ENCODE peak calls at places on chromosomes 3 and 15, in ten cellular contexts. X, A, J, K, V, W, R, D, C and B are unnamed samples.
A peak's percentile ranks its signal among the peaks of the same experiment; 100 is the strongest.

GRCh38 chr3:129313415-129313982 is 34.8 kb downstream of the HMCES start:
- DNase-seq in A (no peak), V (no peak), X (peak; percentile 61), D (no peak), R (no peak), W (no peak), C (no peak), K (no peak), J (no peak), B (no peak)

GRCh38 chr15:77909131-77909940 is 168.2 kb downstream of the TBC1D2B start:
- DNase-seq in V (no peak), X (peak; percentile 53), D (no peak), J (no peak), C (peak; percentile 63), R (no peak), A (no peak), W (no peak), K (no peak), B (no peak)

GRCh38 chr3:70049761-70050160 is 50.2 kb downstream of the SAMMSON start:
- DNase-seq in V (peak; percentile 23), X (no peak), K (no peak), D (no peak), A (no peak), C (no peak), W (no peak), J (no peak), R (peak; percentile 28), B (no peak)

GRCh38 chr3:190526787-190527767 is 13.2 kb downstream of the IL1RAP start:
- DNase-seq in C (no peak), X (no peak), A (no peak), V (no peak), R (no peak), J (no peak), K (no peak), W (no peak), D (no peak), B (no peak)

GRCh38 chr15:60649845-60650548 is 171.1 kb upstream of the ICE2 start:
- DNase-seq in X (no peak), R (no peak), D (no peak), V (peak; percentile 74), A (no peak), W (no peak), J (no peak), C (no peak), K (no peak), B (no peak)

GRCh38 chr3:64667138-64667537 is 20.7 kb downstream of the ADAMTS9 start:
- DNase-seq in V (no peak), W (no peak), K (no peak), A (no peak), D (no peak), C (no peak), X (no peak), J (no peak), R (no peak), B (no peak)

GRCh38 chr3:29067014-29067413 is 213.9 kb upstream of the RBMS3 start:
- DNase-seq in C (no peak), X (no peak), V (no peak), A (no peak), J (no peak), R (peak; percentile 6), D (no peak), W (no peak), K (no peak), B (no peak)

GRCh38 chr15:69718916-69719315 is 266.3 kb downstream of the RPLP1 start:
- DNase-seq in D (no peak), A (no peak), J (no peak), W (no peak), K (no peak), X (no peak), C (peak; percentile 80), R (no peak), V (no peak), B (no peak)

GRCh38 chr3:72996121-72996472 is 514 bp upstream of the PPP4R2 start:
- DNase-seq in C (peak; percentile 87), A (no peak), K (no peak), W (no peak), R (no peak), X (peak; percentile 65), J (no peak), V (peak; percentile 15), D (no peak), B (no peak)

GRCh38 chr3:182268711-182269110 is 524.6 kb upstream of the ATP11B start:
- DNase-seq in D (no peak), K (no peak), J (no peak), C (no peak), W (no peak), X (no peak), R (no peak), A (no peak), V (no peak), B (no peak)

GRCh38 chr15:71199384-71200351 is 84.4 kb downstream of the THSD4 start:
- DNase-seq in V (peak; percentile 17), W (no peak), K (no peak), R (no peak), J (no peak), X (no peak), D (no peak), A (no peak), C (no peak), B (no peak)

GRCh38 chr15:85397151-85397550 is 16.7 kb downstream of the AKAP13 start:
- DNase-seq in K (no peak), J (no peak), R (no peak), C (no peak), X (no peak), D (no peak), W (no peak), A (no peak), V (no peak), B (no peak)

GRCh38 chr15:85393206-85393605 is 12.8 kb downstream of the AKAP13 start:
- DNase-seq in K (no peak), X (no peak), J (no peak), R (no peak), V (no peak), C (no peak), D (no peak), W (no peak), A (no peak), B (no peak)

GRCh38 chr15:85397926-85398325 is 17.5 kb downstream of the AKAP13 start:
- DNase-seq in A (no peak), V (no peak), C (no peak), R (no peak), K (no peak), X (no peak), D (no peak), J (no peak), W (no peak), B (no peak)

GRCh38 chr15:85396554-85396953 is 16.2 kb downstream of the AKAP13 start:
- DNase-seq in K (no peak), A (no peak), C (no peak), W (no peak), J (no peak), R (no peak), D (no peak), X (no peak), V (no peak), B (no peak)

DNA sequence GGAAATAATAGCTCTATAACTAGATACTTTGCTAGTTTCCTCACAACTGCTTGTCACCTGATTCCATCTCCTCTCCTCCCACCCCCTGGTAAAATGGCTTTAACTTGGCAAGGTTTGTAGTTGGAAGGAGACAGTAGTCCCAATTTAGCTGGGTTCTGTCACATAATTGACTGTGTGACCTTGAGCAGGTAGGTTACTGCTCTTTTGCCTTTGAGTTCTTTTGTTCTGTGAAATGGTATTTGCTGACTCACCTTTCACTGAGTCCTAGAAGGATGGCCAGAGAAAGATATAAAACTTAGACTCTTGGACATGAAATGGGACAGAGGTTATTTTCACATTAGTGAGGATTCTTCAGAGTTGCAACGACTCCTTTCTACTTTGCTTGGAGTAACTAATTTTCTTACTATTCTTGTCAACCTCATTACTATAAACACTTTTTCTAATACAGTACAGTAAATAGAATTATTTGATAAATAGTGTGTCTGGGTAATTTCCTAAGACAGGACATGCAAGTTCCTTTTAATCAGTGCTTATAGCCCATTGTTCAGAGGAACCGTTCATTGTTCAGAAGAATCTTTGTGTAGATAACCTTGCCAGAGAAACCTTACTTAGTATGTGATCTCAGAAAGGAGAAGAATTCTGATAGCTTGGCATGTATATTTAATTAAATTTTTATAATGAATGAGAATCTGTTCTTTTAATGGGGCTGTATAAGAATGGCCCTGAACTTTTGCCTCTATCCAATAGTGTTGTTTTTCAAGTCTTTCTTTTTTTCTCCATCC is 14.3 kb downstream of the AKAP13 start:
- DNase-seq in R (peak; percentile 69), K (no peak), V (no peak), W (no peak), J (no peak), X (no peak), C (no peak), A (no peak), D (no peak), B (no peak)
- H3K4me1 ChIP-seq in R (peaks cover 21% of the 10 kb centered on the region), K (peaks cover 38% of the 10 kb centered on the region), V (peaks cover 27% of the 10 kb centered on the region), W (peaks cover 24% of the 10 kb centered on the region), J (no peaks in the 10 kb centered on the region), X (peaks cover 20% of the 10 kb centered on the region), C (peaks cover 46% of the 10 kb centered on the region), A (peaks cover 34% of the 10 kb centered on the region), D (no peaks in the 10 kb centered on the region), B (peaks cover 62% of the 10 kb centered on the region)

DNA sequence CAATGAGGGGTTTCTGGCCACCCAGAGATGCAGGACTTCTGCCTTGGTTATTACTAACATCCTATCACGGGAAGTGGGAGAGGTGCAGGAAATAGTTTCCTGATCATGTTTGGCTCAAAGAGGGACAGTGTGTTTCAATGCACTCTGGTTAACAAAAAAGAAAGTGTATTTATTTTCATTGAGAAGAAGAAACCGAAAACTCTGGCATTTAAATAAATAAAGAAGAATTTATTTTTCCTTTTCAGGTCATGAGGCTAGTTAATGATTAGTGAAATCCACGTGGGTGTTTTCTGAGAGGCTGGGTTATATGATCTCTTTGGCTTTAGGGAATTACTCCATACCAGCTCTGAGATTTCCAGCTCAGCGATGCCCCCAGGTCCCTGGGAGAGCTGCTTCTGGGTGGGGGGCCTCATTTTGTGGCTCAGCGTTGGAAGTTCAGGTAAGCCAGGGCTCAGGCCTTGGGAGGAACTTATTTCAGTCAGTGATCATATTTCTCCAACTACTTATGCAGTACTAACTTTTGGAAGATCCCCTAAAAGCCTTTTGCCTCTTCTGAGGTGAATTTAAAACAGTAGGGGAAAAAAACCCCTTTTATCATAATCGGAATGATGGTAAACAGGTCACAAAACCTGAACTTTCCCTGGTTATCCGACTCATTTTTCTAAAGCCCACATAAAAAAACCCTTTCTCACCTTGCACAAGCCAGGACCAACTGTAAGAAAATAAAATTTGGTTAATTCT is at the start of gene PLA1A:
- DNase-seq in J (no peak), D (no peak), X (no peak), A (no peak), V (no peak), W (no peak), R (peak; percentile 44), C (no peak), K (no peak), B (no peak)
- TF ChIP-seq POLR2AphosphoS5 in J (no peak), D (no peak), X (no peak), A (no peak), V (no peak), W (no peak), R (no peak), C (no peak), K (no peak), B (no peak)

GRCh38 chr3:47976135-47976758 is 40.0 kb downstream of the MAP4 start:
- DNase-seq in A (no peak), J (no peak), X (no peak), R (no peak), V (no peak), W (no peak), D (no peak), C (no peak), K (no peak), B (no peak)
- H3K4me3 ChIP-seq in A (no peak overlapping the region), J (no peak overlapping the region), X (no peak overlapping the region), R (no peak overlapping the region), V (no peak overlapping the region), W (no peak overlapping the region), D (no peak overlapping the region), C (no peak overlapping the region), K (no peak overlapping the region), B (no peak overlapping the region)

GRCh38 chr3:134625462-134625861 is 25.4 kb downstream of the KY start:
- DNase-seq in K (no peak), V (no peak), R (no peak), W (no peak), A (no peak), X (peak; percentile 44), C (no peak), D (no peak), J (no peak), B (peak; percentile 17)
- H3K4me1 ChIP-seq in K (no peaks in the 10 kb centered on the region), V (no peaks in the 10 kb centered on the region), R (no peaks in the 10 kb centered on the region), W (no peaks in the 10 kb centered on the region), A (no peaks in the 10 kb centered on the region), X (no peaks in the 10 kb centered on the region), C (no peaks in the 10 kb centered on the region), D (no peaks in the 10 kb centered on the region), J (no peaks in the 10 kb centered on the region), B (no peaks in the 10 kb centered on the region)